ENCODE peak calls at places on chromosomes 13 and 19, in five cellular contexts. Q is breast epithelium, L is transverse colon, N is cardiac muscle cell, W is tibial nerve. M is an unnamed sample.

GRCh38 chr19:43265664-43266025 is 3.7 kb downstream of the PSG9 start:
- DNase-seq in N (no peak), L (no peak), Q (no peak), W (no peak), M (no peak)

GRCh38 chr13:19601749-19602725 is 31.4 kb upstream of the MPHOSPH8 start:
- DNase-seq in Q (no peak), N (peak), W (no peak), L (peak), M (peak)

GRCh38 chr13:35865341-35866240 is 265.6 kb downstream of the DCLK1 start:
- DNase-seq in N (no peak), Q (no peak), W (no peak), L (no peak), M (no peak)

GRCh38 chr19:36236946-36237310 is 22.0 kb downstream of the ZNF146 start:
- DNase-seq in N (no peak), W (no peak), Q (no peak), L (no peak), M (no peak)

GRCh38 chr13:112260108-112261055 is 115.8 kb upstream of the SPACA7 start:
- DNase-seq in L (no peak), Q (no peak), N (no peak), W (no peak), M (peak)

GRCh38 chr13:65597839-65598818 is 1632.0 kb downstream of the PCDH9 start:
- DNase-seq in L (no peak), Q (no peak), N (no peak), W (no peak), M (no peak)

GRCh38 chr19:16518483-16519229 is 22.5 kb downstream of the C19orf44 start:
- DNase-seq in W (no peak), Q (no peak), N (no peak), L (no peak), M (no peak)

GRCh38 chr13:105642511-105642958 is 892.9 kb downstream of the EFNB2 start:
- DNase-seq in W (no peak), L (no peak), N (no peak), Q (no peak), M (no peak)

GRCh38 chr13:113178070-113178895 is 19.8 kb downstream of the PROZ start:
- DNase-seq in Q (no peak), L (no peak), W (no peak), N (no peak), M (no peak)

GRCh38 chr19:5090780-5091575 is 122.1 kb downstream of the KDM4B start:
- DNase-seq in W (no peak), Q (no peak), L (no peak), N (peak), M (peak)

GRCh38 chr19:474126-475078 is 13.6 kb upstream of the SHC2 start:
- DNase-seq in L (no peak), N (no peak), W (no peak), Q (no peak), M (no peak)

GRCh38 chr19:17830567-17831418 is 9.5 kb upstream of the INSL3 start:
- DNase-seq in N (peak), W (peak), Q (no peak), L (peak), M (peak)

GRCh38 chr19:5530701-5531100 is 37.1 kb downstream of the TINCR start:
- DNase-seq in N (no peak), Q (no peak), W (no peak), L (no peak), M (no peak)

GRCh38 chr19:8393871-8394250 is 3.7 kb downstream of the RAB11B start:
- DNase-seq in L (no peak), Q (no peak), W (no peak), N (no peak), M (no peak)

GRCh38 chr19:6402834-6403608 is 10.1 kb upstream of the GTF2F1 start:
- DNase-seq in L (peak), W (no peak), Q (no peak), N (no peak), M (no peak)

GRCh38 chr19:8592231-8593009 is 15.2 kb upstream of the MYO1F start:
- DNase-seq in W (peak), L (peak), Q (peak), N (peak), M (peak)

GRCh38 chr13:25784119-25784518 is 267.7 kb downstream of the SHISA2 start:
- DNase-seq in W (no peak), Q (no peak), N (no peak), L (no peak), M (no peak)

GRCh38 chr19:38402967-38403674 is at the start of gene FAM98C:
- DNase-seq in Q (peak), L (peak), N (peak), W (peak), M (peak)

GRCh38 chr13:77055158-77055557 is 28.2 kb upstream of the FBXL3 start:
- DNase-seq in L (no peak), N (no peak), Q (no peak), W (no peak), M (no peak)

GRCh38 chr13:112525306-112525945 is 62.5 kb downstream of the TUBGCP3 start:
- DNase-seq in W (no peak), Q (no peak), N (no peak), L (no peak), M (no peak)

DNA sequence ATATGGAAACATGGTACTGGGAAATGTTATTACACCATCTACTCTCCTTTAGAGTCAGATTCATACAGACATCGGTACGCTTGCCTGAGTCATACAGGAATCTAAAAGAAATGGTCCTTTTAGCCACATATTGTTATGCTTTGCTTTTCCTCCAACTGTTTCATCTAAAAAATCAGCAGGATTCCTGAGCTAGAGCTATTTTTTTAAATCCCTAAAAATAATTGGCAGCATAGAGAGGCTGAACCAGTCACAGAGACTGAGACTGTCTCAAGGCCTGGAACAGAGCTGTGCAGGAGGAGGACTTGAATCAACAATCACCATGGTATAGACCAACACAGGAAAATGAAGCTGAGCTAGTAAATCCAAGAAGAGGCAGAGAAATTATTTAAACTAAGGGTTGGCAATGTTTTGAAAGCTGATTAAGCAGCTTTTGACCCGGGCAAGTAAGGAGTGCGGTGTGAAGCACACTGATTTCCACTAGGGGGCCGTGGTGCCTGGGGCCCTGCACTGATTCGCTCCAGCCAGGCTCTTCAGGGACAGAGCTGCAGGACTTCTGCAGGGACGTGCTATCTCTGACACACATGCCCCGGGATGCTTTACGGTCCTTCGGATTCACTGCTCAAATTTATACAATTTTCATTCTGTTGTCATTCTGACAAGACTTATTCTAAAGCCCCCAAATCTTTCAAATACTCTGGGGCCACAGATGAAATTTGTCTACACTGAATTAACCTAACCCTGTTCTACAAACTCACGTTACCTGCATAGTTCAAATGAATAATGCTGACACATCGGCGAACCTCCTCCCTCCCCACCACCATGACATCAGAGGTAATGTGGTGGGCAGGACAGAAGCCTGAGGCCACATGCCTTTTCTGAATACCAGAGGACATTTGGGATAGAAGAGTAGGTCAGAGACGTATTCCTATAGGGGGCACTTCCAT is 87.6 kb upstream of the SLC15A1 start:
- DNase-seq in Q (no peak), L (peak), W (peak), N (peak), M (peak)
- H3K27ac ChIP-seq in Q (no peak), L (no peak), W (no peak), N (no peak), M (peak)

GRCh38 chr13:44573071-44573470 is 3.1 kb downstream of the TSC22D1 start:
- DNase-seq in N (no peak), L (no peak), W (no peak), Q (no peak), M (no peak)
- TF ChIP-seq CTCF in N (no peak), L (no peak), W (no peak), Q (no peak), M (no peak)

GRCh38 chr19:40704491-40705361 is 12.0 kb downstream of the COQ8B start:
- DNase-seq in Q (no peak), W (no peak), L (no peak), N (no peak), M (no peak)

GRCh38 chr19:40703029-40703755 is 12.7 kb upstream of the NUMBL start:
- DNase-seq in Q (no peak), L (no peak), N (no peak), W (no peak), M (no peak)

GRCh38 chr19:40700083-40700482 is 9.6 kb upstream of the NUMBL start:
- DNase-seq in N (no peak), W (no peak), L (no peak), Q (no peak), M (no peak)

GRCh38 chr19:40701758-40702157 is 11.3 kb upstream of the NUMBL start:
- DNase-seq in N (no peak), Q (no peak), L (no peak), W (no peak), M (no peak)

GRCh38 chr19:40702337-40703012 is 12.0 kb upstream of the NUMBL start:
- DNase-seq in Q (no peak), N (peak), W (no peak), L (no peak), M (peak)
- H3K27ac ChIP-seq in Q (no peak), N (peak), W (peak), L (no peak), M (peak)

DNA sequence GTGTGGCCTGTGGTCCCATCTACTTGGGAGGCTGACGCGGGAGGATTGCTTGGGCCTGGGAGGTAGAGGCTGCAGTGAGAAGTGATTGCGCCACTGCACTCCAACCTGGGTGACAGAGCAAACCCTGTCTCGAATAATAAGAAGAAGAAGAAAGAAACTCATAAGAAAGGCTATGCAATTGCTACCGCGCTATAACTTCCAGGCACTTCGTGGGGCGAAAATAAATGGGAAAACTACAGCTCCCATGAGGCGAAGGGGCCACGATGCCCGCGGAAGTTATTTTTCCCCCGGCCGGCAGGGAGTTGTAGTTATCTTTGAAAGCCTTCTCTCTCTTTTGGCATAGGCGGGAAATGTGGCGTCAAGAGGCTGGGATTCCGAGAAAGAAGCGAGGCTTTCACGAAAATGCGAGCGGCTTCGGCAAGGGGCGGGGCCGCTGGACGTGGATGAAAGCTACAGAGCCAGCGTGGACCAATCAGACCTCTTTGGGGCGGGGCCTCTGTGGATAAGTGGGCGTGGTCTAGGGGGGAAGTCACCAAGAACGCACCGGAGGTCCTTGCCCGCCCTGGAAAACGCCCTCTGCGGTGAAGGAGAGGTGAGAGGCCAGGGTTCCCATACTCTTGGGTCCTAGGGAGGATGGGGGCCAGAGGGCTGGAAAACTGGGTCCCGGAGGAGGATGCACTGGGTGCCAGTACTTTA is at the start of gene NUCB1:
- DNase-seq in W (peak), L (peak), N (peak), Q (peak), M (peak)
- TF ChIP-seq CTCF in W (peak), L (peak), N (peak), Q (peak), M (no peak)

GRCh38 chr19:29727906-29728305 is 12.8 kb upstream of the C19orf12 start:
- DNase-seq in L (no peak), W (no peak), Q (no peak), N (no peak), M (no peak)

GRCh38 chr19:29735821-29736220 is 20.8 kb upstream of the C19orf12 start:
- DNase-seq in Q (no peak), W (no peak), L (no peak), N (no peak), M (no peak)

GRCh38 chr19:29731331-29731850 is 16.3 kb upstream of the C19orf12 start:
- DNase-seq in N (no peak), Q (no peak), L (no peak), W (no peak), M (no peak)
- H3K27ac ChIP-seq in N (no peak), Q (no peak), L (no peak), W (no peak), M (no peak)

GRCh38 chr13:51292000-51292550 is 47.4 kb upstream of the SERPINE3 start:
- DNase-seq in L (no peak), W (no peak), N (no peak), Q (no peak), M (no peak)

GRCh38 chr13:51298812-51299211 is 40.7 kb upstream of the SERPINE3 start:
- DNase-seq in L (no peak), Q (no peak), W (no peak), N (no peak), M (no peak)

GRCh38 chr13:51303063-51303552 is 36.4 kb upstream of the SERPINE3 start:
- DNase-seq in Q (no peak), N (peak), L (no peak), W (no peak), M (peak)

DNA sequence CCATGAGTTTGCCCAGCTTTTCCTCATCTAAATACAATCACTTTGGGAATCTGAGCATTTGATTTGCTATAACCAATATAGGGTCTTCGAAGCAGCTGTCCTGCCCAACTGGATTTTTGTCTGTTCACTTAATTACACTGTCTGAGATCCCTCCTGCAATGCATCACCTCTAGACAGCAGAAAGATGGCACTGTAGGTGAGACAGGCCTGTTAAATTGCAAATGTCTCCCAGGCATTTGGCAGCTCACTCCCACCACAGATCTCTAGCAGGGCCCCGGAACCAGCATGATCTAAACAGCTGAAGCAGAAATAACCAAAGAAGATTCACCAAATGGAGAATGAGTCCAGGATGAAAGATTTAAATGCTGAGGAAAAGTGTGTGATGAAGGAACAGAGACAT is 41.9 kb upstream of the SERPINE3 start:
- DNase-seq in W (no peak), L (no peak), N (no peak), Q (no peak), M (peak)
- TF ChIP-seq CTCF in W (no peak), L (no peak), N (no peak), Q (no peak), M (no peak)

GRCh38 chr19:24078688-24079087 is 8.3 kb upstream of the ZNF254 start:
- DNase-seq in Q (no peak), N (no peak), L (no peak), W (no peak), M (no peak)
- H3K27ac ChIP-seq in Q (no peak), N (peak), L (no peak), W (no peak), M (no peak)

DNA sequence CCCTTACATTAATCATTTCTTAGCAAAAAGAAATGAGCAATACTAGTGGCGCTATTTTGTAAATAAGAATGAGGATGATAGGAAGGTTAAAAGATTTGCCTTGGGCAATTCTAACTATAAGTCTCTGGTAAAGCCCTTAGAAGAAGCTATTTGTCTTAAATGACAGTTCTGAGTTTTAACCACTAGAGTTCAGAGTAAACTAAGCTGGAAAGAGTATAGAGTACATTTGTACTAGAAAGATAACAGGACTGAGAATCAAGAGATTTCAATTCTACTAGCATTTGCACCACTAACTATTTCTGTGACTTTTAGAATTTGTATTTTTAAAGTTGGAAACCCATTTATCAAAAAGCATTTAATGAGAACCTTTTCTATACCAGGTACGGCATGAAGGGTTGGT is 750.3 kb downstream of the OLFM4 start:
- DNase-seq in N (peak), W (no peak), L (no peak), Q (no peak), M (no peak)
- TF ChIP-seq CTCF in N (no peak), W (no peak), L (no peak), Q (no peak), M (no peak)

DNA sequence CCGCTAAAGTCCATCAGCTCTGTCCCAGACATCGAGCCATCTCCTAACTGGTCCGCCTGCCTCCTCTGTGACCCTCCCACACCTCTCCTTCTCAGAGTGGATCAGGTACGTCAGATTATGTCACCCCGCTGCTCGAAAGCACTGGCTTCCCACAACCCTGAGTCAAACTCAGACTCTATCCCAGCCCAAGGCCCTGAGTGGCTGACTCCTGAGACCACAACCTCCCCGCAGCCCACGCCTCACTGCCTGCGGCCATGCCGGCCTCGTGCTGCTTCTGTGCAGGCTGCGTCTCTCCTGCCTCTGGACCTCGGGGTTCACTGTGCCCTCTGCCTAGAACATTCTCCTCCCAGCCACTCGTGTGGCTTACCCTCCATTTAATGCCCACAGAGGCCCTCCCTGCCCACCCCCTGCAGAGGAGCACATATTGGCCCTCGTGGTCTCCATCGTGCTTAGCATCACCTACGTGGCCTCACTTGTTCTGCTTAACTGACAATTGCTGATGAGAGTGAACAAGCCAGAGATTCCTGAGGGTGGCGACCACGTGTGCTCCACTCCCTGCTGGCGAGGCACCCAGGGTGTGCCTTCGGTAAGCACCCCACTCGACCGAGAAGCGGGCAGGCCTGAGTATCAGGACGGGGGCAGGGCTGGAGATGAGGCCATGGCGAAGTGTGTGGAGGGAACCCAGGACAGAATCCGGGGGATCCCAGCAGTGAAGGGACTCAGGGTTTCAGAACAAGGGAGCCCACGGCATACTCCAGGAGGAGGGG is 13.5 kb upstream of the FKRP start:
- DNase-seq in L (no peak), N (no peak), Q (no peak), W (no peak), M (no peak)
- H3K27ac ChIP-seq in L (no peak), N (no peak), Q (no peak), W (peak), M (no peak)

M was measured in WERI-Rb-1.